ENCODE peak calls at places on chromosomes 13 and 19, in eight cellular contexts. H is RPMI7951; P is NCI-H345; X is activated gamma-delta T cell treated with anti-CD3 and anti-CD28 coated beads, Interleukin-2, amount 50 U/mL, for 16 hours; G is trophoblast cell; C is NCI-H748 treated with DMSO at 0.1 percent for 48 hours; Q is stomach; N is G401. D is an unnamed sample.

GRCh38 chr13:28983661-28984060 is 163.5 kb downstream of the MTUS2 start:
- DNase-seq in P (no peak), H (no peak), C (no peak), N (no peak), X (no peak), G (no peak), Q (peak), D (no peak)

GRCh38 chr19:55319786-55320185 is 5.4 kb downstream of the TMEM150B start:
- DNase-seq in C (no peak), X (no peak), Q (no peak), P (peak), N (peak), G (peak), H (peak), D (peak)

GRCh38 chr19:23996549-23996948 is 81.9 kb downstream of the ZNF726 start:
- DNase-seq in H (peak), P (no peak), Q (no peak), X (no peak), N (no peak), C (no peak), G (peak), D (no peak)

GRCh38 chr13:40187324-40187795 is 479.1 kb downstream of the FOXO1 start:
- DNase-seq in G (no peak), C (no peak), Q (no peak), P (no peak), X (peak), H (no peak), N (no peak), D (no peak)

GRCh38 chr13:60765700-60766411 is 368.8 kb downstream of the TDRD3 start:
- DNase-seq in G (peak), P (no peak), X (no peak), Q (no peak), C (no peak), N (no peak), H (no peak), D (no peak)

GRCh38 chr13:21670883-21671792 is at the start of gene FGF9:
- DNase-seq in P (peak), H (peak), X (peak), N (peak), Q (peak), C (peak), G (peak), D (peak)

GRCh38 chr19:39448271-39448670 is 2.9 kb downstream of the SUPT5H start:
- DNase-seq in N (no peak), X (no peak), P (no peak), C (no peak), H (peak), Q (no peak), G (peak), D (no peak)

GRCh38 chr13:73704587-73704986 is 429.6 kb downstream of the KLF12 start:
- DNase-seq in H (no peak), C (no peak), Q (no peak), N (no peak), P (no peak), G (peak), X (no peak), D (no peak)

GRCh38 chr13:25165664-25166063 is 6.4 kb downstream of the AMER2 start:
- DNase-seq in G (no peak), X (no peak), Q (no peak), N (peak), P (no peak), C (no peak), H (no peak), D (peak)

GRCh38 chr13:51071493-51071892 is 39.6 kb downstream of the C13orf42 start:
- DNase-seq in G (no peak), X (no peak), Q (no peak), P (no peak), C (no peak), N (no peak), H (no peak), D (no peak)

GRCh38 chr13:39159393-39159792 is 121.1 kb downstream of the NHLRC3 start:
- DNase-seq in N (peak), X (no peak), C (peak), P (peak), G (no peak), Q (no peak), H (no peak), D (no peak)

GRCh38 chr19:51346742-51347141 is 4.8 kb upstream of the VSIG10L start:
- DNase-seq in P (no peak), Q (no peak), C (no peak), N (no peak), X (no peak), H (no peak), G (no peak), D (no peak)

GRCh38 chr19:56476671-56477428 is at the start of gene ZNF667:
- DNase-seq in C (no peak), X (peak), Q (no peak), G (peak), H (peak), N (peak), P (no peak), D (peak)